ENCODE peak calls at places on chromosomes 16 and 17, in four cellular contexts. M is RWPE2, N is AG10803, W is nephron progenitor cell. D is an unnamed sample.

GRCh38 chr16:79607587-79607986 is 7.0 kb upstream of the MAF start:
- DNase-seq in M (no peak), N (peak; percentile 41), W (no peak), D (peak; percentile 61)

GRCh38 chr16:54507091-54507490 is 220.5 kb upstream of the IRX3 start:
- DNase-seq in M (no peak), N (no peak), W (no peak), D (no peak)

GRCh38 chr17:5099271-5099670 is 12.4 kb downstream of the ZNF232 start:
- DNase-seq in M (no peak), N (no peak), W (peak; percentile 18), D (no peak)

GRCh38 chr16:19115148-19116021 is 1.6 kb downstream of the ITPRIPL2 start:
- DNase-seq in M (no peak), N (no peak), W (no peak), D (peak; percentile 50)

GRCh38 chr17:60526726-60527125 is 684 bp upstream of the APPBP2 start:
- DNase-seq in M (no peak), N (peak; percentile 78), W (no peak), D (peak; percentile 29)

GRCh38 chr16:30028438-30029093 is 2.5 kb downstream of the TLCD3B start:
- DNase-seq in M (no peak), N (no peak), W (peak; percentile 92), D (no peak)

GRCh38 chr17:15220785-15221184 is 44.3 kb downstream of the PMP22 start:
- DNase-seq in M (no peak), N (peak; percentile 76), W (no peak), D (peak; percentile 37)

GRCh38 chr17:77864234-77865108 is 94.0 kb upstream of the TNRC6C start:
- DNase-seq in M (no peak), N (no peak), W (no peak), D (no peak)

GRCh38 chr16:84024854-84025253 is 17.7 kb downstream of the SLC38A8 start:
- DNase-seq in M (no peak), N (peak; percentile 39), W (no peak), D (peak; percentile 96)

GRCh38 chr17:57369509-57369945 is 113.2 kb downstream of the MSI2 start:
- DNase-seq in M (no peak), N (peak; percentile 7), W (no peak), D (peak; percentile 46)

GRCh38 chr16:30927789-30928378 is 4.5 kb downstream of the FBXL19 start:
- DNase-seq in M (no peak), N (peak; percentile 22), W (peak; percentile 73), D (peak; percentile 39)

GRCh38 chr17:61408151-61409041 is 8.8 kb downstream of the TBX2 start:
- DNase-seq in M (peak; percentile 58), N (no peak), W (no peak), D (no peak)

GRCh38 chr17:19022128-19022527 is 17.6 kb upstream of the FAM83G start:
- DNase-seq in M (no peak), N (no peak), W (no peak), D (no peak)

GRCh38 chr16:74309789-74310781 is 13.5 kb downstream of the PSMD7 start:
- DNase-seq in M (no peak), N (peak; percentile 58), W (peak; percentile 29), D (peak; percentile 69)

GRCh38 chr16:56226840-56227525 is 35.7 kb downstream of the GNAO1 start:
- DNase-seq in M (no peak), N (no peak), W (no peak), D (no peak)

GRCh38 chr17:49193513-49194296 is 16.7 kb downstream of the GNGT2 start:
- DNase-seq in M (no peak), N (peak; percentile 50), W (peak; percentile 62), D (peak; percentile 73)

GRCh38 chr17:64920026-64920418 is 744 bp upstream of the LRRC37A3 start:
- DNase-seq in M (no peak), N (peak; percentile 13), W (no peak), D (peak; percentile 11)

GRCh38 chr17:77363821-77364361 is 223.1 kb downstream of the SEC14L1 start:
- DNase-seq in M (peak; percentile 60), N (no peak), W (no peak), D (peak; percentile 68)

GRCh38 chr17:5329784-5330557 is 47.9 kb downstream of the RABEP1 start:
- DNase-seq in M (no peak), N (peak; percentile 12), W (no peak), D (peak; percentile 23)

GRCh38 chr16:12099451-12100123 is 123.1 kb downstream of the SNX29 start:
- DNase-seq in M (no peak), N (no peak), W (no peak), D (no peak)

GRCh38 chr16:49622421-49623402 is 233.2 kb downstream of the ZNF423 start:
- DNase-seq in M (no peak), N (no peak), W (no peak), D (no peak)

GRCh38 chr17:79003661-79004411 is 5.7 kb downstream of the CANT1 start:
- DNase-seq in M (peak; percentile 34), N (no peak), W (no peak), D (no peak)

GRCh38 chr16:48276102-48276501 is 28.8 kb upstream of the ABCC11 start:
- DNase-seq in M (no peak), N (no peak), W (no peak), D (peak; percentile 16)

GRCh38 chr17:77140166-77140877 is 447 bp upstream of the SEC14L1 start:
- DNase-seq in M (peak; percentile 99), N (peak; percentile 97), W (peak; percentile 100), D (peak; percentile 96)

GRCh38 chr17:948284-948852 is 31.2 kb downstream of the NXN start:
- DNase-seq in M (no peak), N (peak; percentile 41), W (peak; percentile 55), D (no peak)

GRCh38 chr17:49530118-49530517 is 35.0 kb downstream of the NGFR start:
- DNase-seq in M (no peak), N (no peak), W (no peak), D (no peak)

GRCh38 chr17:77400445-77400870 is 259.7 kb downstream of the SEC14L1 start:
- DNase-seq in M (no peak), N (peak; percentile 53), W (peak; percentile 54), D (no peak)

GRCh38 chr17:17706140-17707060 is 25.1 kb downstream of the RAI1 start:
- DNase-seq in M (no peak), N (peak; percentile 54), W (no peak), D (no peak)
- TF ChIP-seq CTCF in M (no peak), N (no peak), W (no peak), D (no peak)

DNA sequence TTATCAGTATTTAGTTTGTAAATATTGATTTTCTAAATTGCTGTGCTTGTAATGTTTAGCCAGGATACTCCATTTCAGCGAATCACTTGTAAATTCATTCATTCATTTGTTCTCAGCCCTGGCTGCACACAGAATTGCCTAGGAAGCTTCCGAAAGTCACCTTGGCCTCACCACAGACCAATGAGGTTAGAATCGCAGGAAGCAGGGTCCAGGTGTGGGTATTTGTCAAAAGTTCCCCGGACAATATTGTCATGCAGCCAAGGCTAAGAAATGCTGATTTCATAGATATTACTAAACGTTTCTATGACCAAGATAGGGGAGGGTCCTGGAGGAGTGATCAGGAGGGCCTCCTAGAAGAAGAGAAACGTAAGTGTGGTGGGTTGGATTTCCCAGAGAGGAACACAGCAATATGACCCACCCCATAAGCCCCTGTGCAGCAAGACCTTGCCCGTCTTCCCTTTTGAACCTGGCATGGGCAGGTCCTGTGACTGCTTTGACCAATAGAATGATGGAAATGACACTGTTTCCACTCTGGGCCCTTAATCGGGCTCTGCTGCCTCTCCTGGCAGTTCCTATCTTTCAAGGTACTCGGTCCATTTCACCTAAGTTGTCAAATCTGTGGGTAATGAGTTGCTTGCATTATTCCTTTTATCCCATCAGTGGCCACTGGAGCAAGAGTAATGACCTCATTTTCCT is 238.7 kb downstream of the FOXL1 start:
- DNase-seq in M (no peak), N (no peak), W (no peak), D (no peak)
- TF ChIP-seq CTCF in M (no peak), N (no peak), W (no peak), D (no peak)

DNA sequence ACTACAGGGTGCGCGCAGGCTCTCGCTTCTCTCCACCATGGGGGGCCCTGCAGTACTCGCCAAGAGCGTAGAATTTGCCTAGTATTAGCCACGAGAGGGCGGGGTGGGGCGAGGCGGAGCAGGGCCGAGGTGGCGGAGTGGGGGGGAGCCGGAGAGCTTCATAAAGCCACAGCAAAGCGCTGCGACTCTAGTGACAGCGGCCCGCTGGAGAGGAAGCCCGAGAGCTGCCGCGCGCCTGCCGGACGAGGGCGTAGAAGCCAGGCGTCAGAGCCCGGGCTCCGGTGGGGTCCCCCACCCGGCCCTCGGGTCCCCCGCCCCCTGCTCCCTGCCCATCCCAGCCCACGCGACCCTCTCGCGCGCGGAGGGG is at the start of gene TBX21:
- DNase-seq in M (peak; percentile 75), N (peak; percentile 12), W (peak; percentile 89), D (peak; percentile 58)
- TF ChIP-seq CTCF in M (peak; percentile 31), N (peak; percentile 12), W (peak; percentile 28), D (peak; percentile 9)

DNA sequence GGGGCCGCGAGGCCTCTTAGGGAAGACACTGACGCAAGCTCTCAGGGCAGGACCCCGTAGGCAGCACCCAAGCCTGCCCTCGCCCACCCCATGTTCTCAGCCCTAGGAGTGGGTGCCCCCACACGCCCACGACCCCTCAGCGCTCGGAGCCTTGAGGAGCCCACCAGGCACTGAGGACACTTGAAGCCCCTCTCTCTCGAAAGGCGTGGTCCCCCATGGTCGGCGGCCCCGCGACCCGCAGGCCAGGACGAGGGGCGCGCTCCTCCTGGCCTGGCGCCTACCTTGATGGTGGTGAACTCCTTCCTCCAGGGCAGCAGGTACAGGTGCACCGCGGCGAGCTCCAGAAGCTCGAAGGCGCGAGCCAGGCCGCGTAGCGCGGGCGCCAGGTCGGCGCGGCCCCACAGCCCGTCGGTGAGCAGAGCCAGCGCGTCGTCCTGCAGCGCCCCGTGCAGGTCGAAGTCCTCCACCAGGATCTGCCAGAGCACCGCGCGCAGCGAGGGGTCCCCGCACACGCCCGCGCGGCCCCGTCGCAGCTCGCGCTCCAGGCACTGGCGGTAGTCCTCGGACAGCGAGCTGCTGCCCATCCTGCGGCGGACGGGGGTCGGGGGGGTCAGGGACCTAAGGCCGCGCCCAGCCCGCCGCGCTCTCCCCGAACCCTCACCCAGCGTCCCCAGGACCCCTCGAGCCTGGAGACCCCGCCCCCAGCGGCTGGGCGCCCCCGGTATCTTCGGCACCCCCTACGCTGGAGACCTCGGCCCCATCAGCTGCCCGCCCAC is 668 bp downstream of the SPATA2L start:
- DNase-seq in M (peak; percentile 68), N (no peak), W (peak; percentile 53), D (no peak)
- TF ChIP-seq CTCF in M (no peak), N (peak; percentile 4), W (no peak), D (no peak)

DNA sequence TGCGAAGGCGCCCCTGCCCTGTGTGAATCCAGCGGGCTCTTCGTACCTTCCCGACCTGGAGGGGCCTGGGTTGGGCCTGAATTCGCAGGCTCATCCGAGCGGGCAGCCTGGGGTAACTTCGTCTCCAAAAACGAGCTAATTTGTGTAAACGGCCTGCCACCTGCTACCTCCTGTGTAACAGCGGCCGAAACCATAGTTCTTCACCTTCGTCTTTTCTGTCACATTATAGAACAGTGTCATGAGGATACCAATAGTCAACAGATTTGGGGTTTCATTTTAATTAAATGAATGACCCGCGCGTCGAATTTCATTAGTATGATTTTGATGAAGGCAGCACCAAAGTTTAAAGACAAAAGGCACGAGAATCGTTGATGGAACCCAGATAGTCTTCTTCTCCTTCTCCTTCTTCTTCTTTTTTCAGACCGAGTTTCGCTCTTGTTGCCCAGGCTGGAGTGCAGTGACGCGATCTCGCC is 469 bp upstream of the CENPV start:
- DNase-seq in M (no peak), N (no peak), W (no peak), D (no peak)
- TF ChIP-seq CTCF in M (peak; percentile 50), N (no peak), W (no peak), D (no peak)